ENCODE peak calls at places on chromosome 16, in seven cellular contexts. H is SK-N-SH; M is stomach; F is SJCRH30; C is effector memory CD4-positive, alpha-beta T cell; X is mucosa of descending colon; S is right lobe of liver. P is an unnamed sample. For H3K36me3, the result is how much of the 10 kb centered on the place peaks cover.

GRCh38 chr16:87553174-87553573 is 49.1 kb upstream of the JPH3 start:
- DNase-seq in H (no peak), M (no peak), F (no peak), C (no peak), X (no peak), S (no peak), P (no peak)

GRCh38 chr16:77221482-77221881 is 22.3 kb downstream of the SYCE1L start:
- DNase-seq in H (no peak), M (no peak), F (no peak), C (no peak), X (no peak), S (no peak), P (no peak)

GRCh38 chr16:88378836-88379693 is 3.7 kb upstream of the ZNF469 start:
- DNase-seq in H (peak), M (no peak), F (no peak), C (no peak), X (peak), S (peak), P (no peak)

GRCh38 chr16:68074850-68075249 is 10.3 kb upstream of the NFATC3 start:
- DNase-seq in H (no peak), M (peak), F (no peak), C (peak), X (peak), S (peak), P (no peak)

GRCh38 chr16:48393843-48394703 is 8.9 kb upstream of the SIAH1 start:
- DNase-seq in H (peak), M (no peak), F (no peak), C (no peak), X (no peak), S (no peak), P (peak)

GRCh38 chr16:88405325-88406060 is 22.7 kb downstream of the ZNF469 start:
- DNase-seq in H (peak), M (peak), F (no peak), C (no peak), X (no peak), S (no peak), P (no peak)

GRCh38 chr16:16162591-16162990 is 60.7 kb downstream of the ABCC6 start:
- DNase-seq in H (no peak), M (no peak), F (no peak), C (no peak), X (no peak), S (no peak), P (no peak)

GRCh38 chr16:88478889-88479794 is 26.1 kb downstream of the ZFPM1 start:
- DNase-seq in H (peak), M (peak), F (no peak), C (no peak), X (no peak), S (no peak), P (no peak)

DNA sequence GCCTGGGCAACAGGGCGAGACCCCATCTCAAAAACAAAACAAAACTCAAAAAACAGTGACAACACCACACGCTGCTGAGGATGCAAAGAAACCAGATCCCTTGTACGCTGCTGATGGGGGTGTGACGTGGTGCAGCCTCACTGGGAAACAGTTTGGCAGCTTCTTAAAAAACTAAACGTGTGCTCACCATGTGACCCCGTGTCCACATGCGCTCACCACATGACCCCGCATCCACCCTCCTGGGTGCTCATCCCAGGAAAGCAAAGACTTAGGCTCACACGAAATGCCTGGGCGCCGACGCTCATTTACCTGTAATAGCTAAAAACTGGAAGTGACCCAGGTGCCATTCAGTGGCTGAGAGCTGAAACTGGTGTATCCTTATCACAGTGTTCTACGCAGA is 19.9 kb upstream of the RPL13 start:
- DNase-seq in H (no peak), M (no peak), F (no peak), C (no peak), X (no peak), S (no peak), P (no peak)
- H3K36me3 ChIP-seq in H (half or more), M (half or more), F (half or more), C (under half), X (under half), S (under half), P (half or more)

DNA sequence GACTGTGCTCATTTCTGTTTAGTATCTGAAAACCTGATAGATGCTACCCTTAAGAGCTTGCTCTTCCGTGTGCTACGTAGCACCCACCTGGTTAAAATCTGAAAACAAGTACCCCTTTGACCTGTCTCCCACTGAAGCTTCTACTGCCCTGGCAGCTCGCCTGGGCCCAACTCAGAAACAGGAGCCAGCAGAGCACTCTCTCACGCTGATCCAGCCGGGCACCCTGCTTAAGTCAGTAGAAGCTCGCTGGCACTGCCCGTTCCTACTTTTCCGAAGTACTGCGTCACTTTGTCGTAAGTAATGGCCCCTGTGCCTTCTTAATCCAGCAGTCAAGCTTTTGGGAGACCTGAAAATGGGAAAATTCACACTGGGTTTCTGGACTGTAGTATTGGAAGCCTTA is 18.9 kb downstream of the NTAN1 start:
- DNase-seq in H (no peak), M (no peak), F (no peak), C (no peak), X (no peak), S (no peak), P (no peak)
- H3K36me3 ChIP-seq in H (half or more), M (half or more), F (under half), C (half or more), X (under half), S (half or more), P (under half)

GRCh38 chr16:53489754-53490153 is 13.3 kb downstream of the AKTIP start:
- DNase-seq in H (no peak), M (no peak), F (no peak), C (no peak), X (no peak), S (no peak), P (no peak)

GRCh38 chr16:53492499-53492898 is 10.5 kb downstream of the AKTIP start:
- DNase-seq in H (no peak), M (no peak), F (no peak), C (no peak), X (no peak), S (no peak), P (no peak)

GRCh38 chr16:53498984-53499383 is 4.0 kb downstream of the AKTIP start:
- DNase-seq in H (no peak), M (no peak), F (no peak), C (no peak), X (no peak), S (no peak), P (no peak)

GRCh38 chr16:53495325-53495724 is 7.7 kb downstream of the AKTIP start:
- DNase-seq in H (no peak), M (no peak), F (no peak), C (no peak), X (no peak), S (no peak), P (no peak)
- H3K36me3 ChIP-seq in H (half or more), M (half or more), F (under half), C (half or more), X (under half), S (half or more), P (half or more)

GRCh38 chr16:89909777-89910716 is 8.6 kb upstream of the MC1R start:
- DNase-seq in H (peak), M (peak), F (peak), C (peak), X (peak), S (peak), P (peak)
- H3K36me3 ChIP-seq in H (under half), M (half or more), F (under half), C (half or more), X (under half), S (under half), P (under half)

GRCh38 chr16:10750793-10751192 is 7.2 kb downstream of the NUBP1 start:
- DNase-seq in H (peak), M (no peak), F (no peak), C (no peak), X (no peak), S (no peak), P (no peak)

GRCh38 chr16:10749680-10750035 is 6.0 kb downstream of the NUBP1 start:
- DNase-seq in H (no peak), M (no peak), F (no peak), C (no peak), X (no peak), S (no peak), P (no peak)

GRCh38 chr16:10753670-10754069 is 10.0 kb downstream of the NUBP1 start:
- DNase-seq in H (no peak), M (no peak), F (no peak), C (no peak), X (no peak), S (no peak), P (no peak)

GRCh38 chr16:10752843-10753523 is 9.3 kb downstream of the NUBP1 start:
- DNase-seq in H (no peak), M (peak), F (no peak), C (no peak), X (no peak), S (peak), P (peak)

GRCh38 chr16:10751291-10751697 is 7.7 kb downstream of the NUBP1 start:
- DNase-seq in H (peak), M (no peak), F (no peak), C (no peak), X (no peak), S (peak), P (no peak)
- H3K36me3 ChIP-seq in H (under half), M (half or more), F (under half), C (half or more), X (under half), S (under half), P (half or more)

GRCh38 chr16:4683255-4684029 is 9.9 kb upstream of the NUDT16L1 start:
- DNase-seq in H (no peak), M (no peak), F (no peak), C (no peak), X (peak), S (peak), P (no peak)

GRCh38 chr16:4682616-4683254 is 10.6 kb upstream of the NUDT16L1 start:
- DNase-seq in H (peak), M (peak), F (no peak), C (no peak), X (peak), S (peak), P (peak)

GRCh38 chr16:4684763-4685162 is 8.6 kb upstream of the NUDT16L1 start:
- DNase-seq in H (no peak), M (no peak), F (no peak), C (no peak), X (peak), S (peak), P (no peak)

GRCh38 chr16:4685292-4685691 is 8.1 kb upstream of the NUDT16L1 start:
- DNase-seq in H (no peak), M (no peak), F (no peak), C (no peak), X (peak), S (peak), P (no peak)

DNA sequence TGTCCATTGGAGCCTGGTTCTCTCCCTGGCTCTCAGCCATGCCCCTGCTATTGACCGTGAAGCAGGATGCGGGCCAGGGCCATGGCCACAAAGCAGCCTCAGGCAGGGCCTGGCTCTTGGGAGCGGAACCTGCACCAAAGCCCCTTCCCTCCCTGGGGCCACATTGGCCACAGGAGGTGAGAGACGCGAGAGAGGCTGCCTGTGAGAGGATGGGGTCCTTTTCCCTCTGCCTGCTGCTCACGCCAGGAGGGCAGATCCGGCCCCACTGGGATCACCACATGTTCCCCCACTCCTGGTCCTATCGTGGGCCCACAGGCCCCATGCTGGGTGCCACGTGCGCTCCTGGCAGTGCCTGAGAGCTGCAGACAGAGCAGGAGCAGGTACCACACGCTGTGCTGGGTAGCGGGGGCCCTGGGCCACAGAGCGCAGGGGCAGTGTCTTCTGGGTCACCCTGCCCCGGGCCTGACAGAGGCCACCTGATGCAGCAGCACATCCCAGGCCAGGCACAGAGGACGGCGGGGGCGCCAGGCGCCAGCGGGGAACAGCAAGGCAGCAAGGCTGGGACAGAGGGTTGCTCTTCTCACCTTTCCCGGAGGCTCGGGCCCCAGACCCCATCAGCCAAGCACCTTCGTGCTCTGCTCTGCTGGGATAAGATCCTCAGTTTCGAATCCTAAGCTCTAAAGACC is 9.2 kb upstream of the NUDT16L1 start:
- DNase-seq in H (no peak), M (no peak), F (no peak), C (no peak), X (peak), S (peak), P (peak)
- H3K36me3 ChIP-seq in H (half or more), M (half or more), F (under half), C (half or more), X (under half), S (under half), P (under half)